ENCODE peak calls at places on chromosomes 7 and 10, in five cellular contexts. One of them, this sample, is unnamed. For H3K36me3, the result is how much of the 10 kb centered on the place peaks cover.

GRCh38 chr7:138226001-138226476 is 149.8 kb downstream of the AKR1D1 start:
- DNase-seq in ascending aorta: no peak
- DNase-seq in pancreas: no peak
- DNase-seq in uterus: no peak
- DNase-seq in Panc1: no peak
- DNase-seq in this sample: no peak

GRCh38 chr10:102230264-102230860 is 4.3 kb downstream of the ELOVL3 start:
- DNase-seq in pancreas: peak
- DNase-seq in uterus: peak
- DNase-seq in ascending aorta: peak
- DNase-seq in Panc1: no peak
- DNase-seq in this sample: no peak

GRCh38 chr10:72783290-72783689 is 91.3 kb downstream of the MCU start:
- DNase-seq in pancreas: no peak
- DNase-seq in ascending aorta: no peak
- DNase-seq in uterus: no peak
- DNase-seq in Panc1: peak
- DNase-seq in this sample: no peak

GRCh38 chr10:71484352-71484751 is 87.6 kb downstream of the CDH23 start:
- DNase-seq in pancreas: no peak
- DNase-seq in ascending aorta: no peak
- DNase-seq in uterus: no peak
- DNase-seq in Panc1: no peak
- DNase-seq in this sample: no peak

GRCh38 chr7:61576-62360 is 130.6 kb upstream of the FAM20C start:
- DNase-seq in ascending aorta: no peak
- DNase-seq in Panc1: no peak
- DNase-seq in uterus: no peak
- DNase-seq in pancreas: no peak
- DNase-seq in this sample: no peak

GRCh38 chr7:5426226-5426475 is 2.5 kb upstream of the TNRC18 start:
- DNase-seq in Panc1: no peak
- DNase-seq in ascending aorta: peak
- DNase-seq in pancreas: no peak
- DNase-seq in uterus: no peak
- DNase-seq in this sample: no peak

GRCh38 chr7:140610204-140611165 is 30.1 kb downstream of the DENND2A start:
- DNase-seq in pancreas: no peak
- DNase-seq in ascending aorta: no peak
- DNase-seq in Panc1: no peak
- DNase-seq in uterus: no peak
- DNase-seq in this sample: no peak

GRCh38 chr7:47266131-47266706 is 315.7 kb downstream of the TNS3 start:
- DNase-seq in ascending aorta: peak
- DNase-seq in uterus: peak
- DNase-seq in Panc1: peak
- DNase-seq in pancreas: peak
- DNase-seq in this sample: peak

GRCh38 chr7:356087-356486 is 66.1 kb downstream of the FOXL3 start:
- DNase-seq in pancreas: no peak
- DNase-seq in ascending aorta: no peak
- DNase-seq in uterus: no peak
- DNase-seq in Panc1: no peak
- DNase-seq in this sample: no peak

GRCh38 chr10:96287392-96288105 is 16.2 kb upstream of the BLNK start:
- DNase-seq in uterus: no peak
- DNase-seq in ascending aorta: no peak
- DNase-seq in Panc1: no peak
- DNase-seq in pancreas: peak
- DNase-seq in this sample: peak

GRCh38 chr10:79404231-79404609 is 41.2 kb downstream of the ZCCHC24 start:
- DNase-seq in Panc1: no peak
- DNase-seq in uterus: peak
- DNase-seq in pancreas: no peak
- DNase-seq in ascending aorta: peak
- DNase-seq in this sample: no peak

GRCh38 chr7:47846117-47846836 is 102.0 kb downstream of the PKD1L1 start:
- DNase-seq in Panc1: peak
- DNase-seq in ascending aorta: no peak
- DNase-seq in pancreas: no peak
- DNase-seq in uterus: no peak
- DNase-seq in this sample: peak

GRCh38 chr10:25849971-25850370 is 84.1 kb upstream of the MYO3A start:
- DNase-seq in ascending aorta: no peak
- DNase-seq in Panc1: no peak
- DNase-seq in pancreas: no peak
- DNase-seq in uterus: no peak
- DNase-seq in this sample: no peak

GRCh38 chr10:18343573-18343972 is 203.3 kb downstream of the CACNB2 start:
- DNase-seq in uterus: no peak
- DNase-seq in ascending aorta: no peak
- DNase-seq in pancreas: no peak
- DNase-seq in Panc1: no peak
- DNase-seq in this sample: no peak

GRCh38 chr10:70952921-70953320 is 64.6 kb upstream of the PCBD1 start:
- DNase-seq in Panc1: no peak
- DNase-seq in uterus: no peak
- DNase-seq in ascending aorta: no peak
- DNase-seq in pancreas: no peak
- DNase-seq in this sample: no peak

GRCh38 chr10:55449981-55450380 is 649.0 kb upstream of the PCDH15 start:
- DNase-seq in ascending aorta: no peak
- DNase-seq in uterus: no peak
- DNase-seq in pancreas: no peak
- DNase-seq in Panc1: no peak
- DNase-seq in this sample: no peak

GRCh38 chr10:110556993-110557601 is 10.4 kb upstream of the SMC3 start:
- DNase-seq in Panc1: no peak
- DNase-seq in pancreas: peak
- DNase-seq in ascending aorta: no peak
- DNase-seq in uterus: peak
- DNase-seq in this sample: no peak

GRCh38 chr7:78260826-78261225 is 462.3 kb downstream of the PHTF2 start:
- DNase-seq in uterus: no peak
- DNase-seq in Panc1: no peak
- DNase-seq in ascending aorta: no peak
- DNase-seq in pancreas: no peak
- DNase-seq in this sample: no peak

GRCh38 chr10:33132626-33133025 is 174.6 kb upstream of the ITGB1 start:
- DNase-seq in ascending aorta: no peak
- DNase-seq in pancreas: no peak
- DNase-seq in Panc1: no peak
- DNase-seq in uterus: no peak
- DNase-seq in this sample: no peak

GRCh38 chr10:76632158-76633051 is 1005.2 kb downstream of the KCNMA1 start:
- DNase-seq in uterus: no peak
- DNase-seq in pancreas: peak
- DNase-seq in Panc1: no peak
- DNase-seq in ascending aorta: no peak
- DNase-seq in this sample: no peak

GRCh38 chr10:24756283-24756682 is 32.6 kb upstream of the ARHGAP21 start:
- DNase-seq in ascending aorta: no peak
- DNase-seq in pancreas: no peak
- DNase-seq in uterus: no peak
- DNase-seq in Panc1: no peak
- DNase-seq in this sample: no peak

GRCh38 chr10:73134727-73135126 is 24.5 kb downstream of the NUDT13 start:
- DNase-seq in uterus: no peak
- DNase-seq in pancreas: no peak
- DNase-seq in Panc1: no peak
- DNase-seq in ascending aorta: no peak
- DNase-seq in this sample: no peak

GRCh38 chr10:1152386-1153252 is 96.4 kb downstream of the WDR37 start:
- DNase-seq in pancreas: no peak
- DNase-seq in ascending aorta: peak
- DNase-seq in Panc1: no peak
- DNase-seq in uterus: no peak
- DNase-seq in this sample: no peak

GRCh38 chr10:1035201-1035600 is 9.5 kb upstream of the IDI2 start:
- DNase-seq in Panc1: no peak
- DNase-seq in ascending aorta: no peak
- DNase-seq in pancreas: no peak
- DNase-seq in uterus: no peak
- DNase-seq in this sample: no peak

GRCh38 chr10:4656576-4657194 is 169.3 kb upstream of the AKR1E2 start:
- DNase-seq in ascending aorta: peak
- DNase-seq in Panc1: no peak
- DNase-seq in pancreas: peak
- DNase-seq in uterus: peak
- DNase-seq in this sample: no peak

DNA sequence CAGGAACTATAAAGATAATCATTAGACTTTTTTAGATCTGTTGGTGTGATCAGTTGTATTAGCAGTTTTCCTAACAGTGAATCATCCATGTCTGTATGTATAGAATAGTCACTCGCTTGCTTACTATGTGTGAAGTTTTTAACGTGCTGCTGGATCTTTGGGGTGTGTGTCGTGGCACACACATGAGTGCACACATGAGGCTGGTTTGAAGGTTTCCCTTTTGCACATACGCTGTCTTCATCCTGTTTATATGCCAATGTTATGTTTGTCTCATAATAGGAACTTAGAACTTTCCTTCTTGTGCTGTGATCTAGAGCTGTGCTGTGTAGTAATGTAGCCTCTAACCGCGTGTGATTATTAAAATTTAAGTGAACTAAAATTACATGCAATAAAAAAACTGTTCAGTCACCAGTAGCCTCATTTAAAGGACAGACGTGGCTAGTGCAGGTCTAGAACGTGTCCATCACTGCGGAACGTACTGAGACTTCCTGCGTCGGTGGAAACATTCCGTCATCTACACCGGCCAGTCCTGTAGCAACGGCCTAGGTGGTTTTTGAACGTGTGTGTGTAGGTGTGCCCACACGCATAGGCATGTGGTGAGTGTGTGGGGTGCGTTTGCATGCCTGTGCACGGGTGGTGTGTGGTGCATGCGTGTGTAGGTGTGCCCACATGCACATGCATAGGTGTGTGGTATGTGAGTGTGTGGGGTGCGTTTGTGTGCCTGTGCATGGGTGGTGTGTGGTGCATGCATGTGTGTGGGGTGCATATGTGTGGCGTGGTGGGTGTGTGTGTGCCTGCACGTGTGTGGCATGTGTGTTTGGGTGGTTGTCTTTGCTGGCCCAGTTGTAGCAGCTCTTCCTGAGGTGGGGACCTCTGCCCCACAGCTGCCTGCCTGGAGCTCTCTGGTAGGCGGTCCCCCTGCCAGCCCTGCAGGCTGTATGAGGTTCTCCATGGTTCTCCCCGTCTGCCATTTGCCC is 56.6 kb downstream of the INPP5A start:
- DNase-seq in Panc1: no peak
- DNase-seq in uterus: no peak
- DNase-seq in ascending aorta: no peak
- DNase-seq in pancreas: no peak
- DNase-seq in this sample: no peak
- H3K36me3 ChIP-seq in Panc1: under half
- H3K36me3 ChIP-seq in uterus: under half
- H3K36me3 ChIP-seq in ascending aorta: under half
- H3K36me3 ChIP-seq in pancreas: under half
- H3K36me3 ChIP-seq in this sample: under half

GRCh38 chr10:124611738-124612137 is 132.4 kb downstream of the FAM53B start:
- DNase-seq in ascending aorta: no peak
- DNase-seq in pancreas: no peak
- DNase-seq in Panc1: no peak
- DNase-seq in uterus: no peak
- DNase-seq in this sample: no peak
- TF ChIP-seq CTCF in ascending aorta: no peak
- TF ChIP-seq CTCF in pancreas: no peak
- TF ChIP-seq CTCF in Panc1: no peak
- TF ChIP-seq CTCF in uterus: no peak
- TF ChIP-seq CTCF in this sample: no peak

GRCh38 chr7:23470290-23471089 is at the start of gene IGF2BP3:
- DNase-seq in uterus: no peak
- DNase-seq in pancreas: no peak
- DNase-seq in ascending aorta: no peak
- DNase-seq in Panc1: peak
- DNase-seq in this sample: peak

GRCh38 chr7:23471090-23471859 is 984 bp upstream of the IGF2BP3 start:
- DNase-seq in ascending aorta: no peak
- DNase-seq in pancreas: no peak
- DNase-seq in Panc1: no peak
- DNase-seq in uterus: no peak
- DNase-seq in this sample: no peak

GRCh38 chr7:23472556-23472955 is 2.3 kb upstream of the IGF2BP3 start:
- DNase-seq in ascending aorta: no peak
- DNase-seq in Panc1: no peak
- DNase-seq in pancreas: no peak
- DNase-seq in uterus: no peak
- DNase-seq in this sample: no peak

GRCh38 chr7:23472974-23473847 is 2.9 kb upstream of the IGF2BP3 start:
- DNase-seq in pancreas: no peak
- DNase-seq in Panc1: no peak
- DNase-seq in uterus: no peak
- DNase-seq in ascending aorta: no peak
- DNase-seq in this sample: no peak

DNA sequence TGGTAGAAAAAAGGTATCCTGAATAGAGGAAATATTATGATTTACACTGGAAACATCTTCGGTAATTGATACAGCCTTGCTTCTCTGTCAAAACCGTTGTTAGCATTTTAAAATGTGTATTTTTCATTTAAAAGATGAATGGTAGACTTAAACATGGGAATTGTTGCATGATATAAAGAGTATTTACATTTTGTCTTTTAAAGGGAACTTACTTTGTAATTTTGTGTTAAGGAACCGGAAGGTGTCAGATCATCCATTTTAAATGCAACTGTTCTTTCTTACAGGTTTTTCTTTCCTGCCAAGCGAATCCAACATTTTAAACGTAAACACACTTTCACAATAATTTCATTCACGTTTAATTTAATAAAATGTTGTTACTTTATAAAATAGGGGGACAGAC is 1.8 kb upstream of the IGF2BP3 start:
- DNase-seq in pancreas: no peak
- DNase-seq in ascending aorta: no peak
- DNase-seq in Panc1: no peak
- DNase-seq in uterus: no peak
- DNase-seq in this sample: no peak
- H3K4me3 ChIP-seq in pancreas: no peak
- H3K4me3 ChIP-seq in ascending aorta: no peak
- H3K4me3 ChIP-seq in Panc1: peak
- H3K4me3 ChIP-seq in uterus: no peak
- H3K4me3 ChIP-seq in this sample: peak

DNA sequence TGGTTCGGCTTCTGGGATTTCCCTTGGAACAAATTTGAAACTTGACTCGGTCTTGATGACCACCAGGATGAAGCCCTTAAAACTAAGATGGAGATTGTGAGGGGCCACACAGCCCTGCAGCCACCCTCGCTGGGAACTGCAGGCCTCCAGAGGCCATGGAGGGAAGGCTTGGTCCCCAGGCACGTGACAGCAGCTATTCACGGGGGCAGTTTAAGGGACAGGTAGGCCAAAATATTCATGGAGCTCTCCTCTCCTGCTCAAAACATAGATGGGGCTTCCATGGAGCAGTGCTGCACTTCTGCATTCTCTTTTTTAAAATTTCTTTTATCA is 137.0 kb downstream of the ADCY1 start:
- DNase-seq in Panc1: no peak
- DNase-seq in ascending aorta: no peak
- DNase-seq in uterus: no peak
- DNase-seq in pancreas: peak
- DNase-seq in this sample: no peak
- H3K36me3 ChIP-seq in Panc1: under half
- H3K36me3 ChIP-seq in ascending aorta: under half
- H3K36me3 ChIP-seq in uterus: under half
- H3K36me3 ChIP-seq in pancreas: under half
- H3K36me3 ChIP-seq in this sample: under half

GRCh38 chr7:149729983-149730801 is 43.2 kb downstream of the ZNF467 start:
- DNase-seq in uterus: no peak
- DNase-seq in Panc1: no peak
- DNase-seq in ascending aorta: no peak
- DNase-seq in pancreas: no peak
- DNase-seq in this sample: no peak
- TF ChIP-seq CTCF in uterus: no peak
- TF ChIP-seq CTCF in Panc1: no peak
- TF ChIP-seq CTCF in ascending aorta: no peak
- TF ChIP-seq CTCF in pancreas: no peak
- TF ChIP-seq CTCF in this sample: no peak